ENCODE peak calls at places on chromosomes 6 and 20, in four cellular contexts. One of them, this sample, is unnamed.

GRCh38 chr6:74671558-74672025 is 534.3 kb downstream of the COL12A1 start:
- DNase-seq in esophagus squamous epithelium: no peak
- DNase-seq in heart left ventricle: no peak
- DNase-seq in stomach: no peak
- DNase-seq in this sample: no peak

GRCh38 chr6:21612067-21612745 is 18.7 kb downstream of the SOX4 start:
- DNase-seq in esophagus squamous epithelium: no peak
- DNase-seq in heart left ventricle: no peak
- DNase-seq in stomach: no peak
- DNase-seq in this sample: no peak

GRCh38 chr20:53040678-53041674 is 68.8 kb downstream of the TSHZ2 start:
- DNase-seq in esophagus squamous epithelium: no peak
- DNase-seq in heart left ventricle: peak; percentile 23
- DNase-seq in stomach: no peak
- DNase-seq in this sample: no peak

GRCh38 chr20:63533871-63534393 is 3.2 kb downstream of the PTK6 start:
- DNase-seq in esophagus squamous epithelium: no peak
- DNase-seq in heart left ventricle: peak; percentile 17
- DNase-seq in stomach: peak; percentile 94
- DNase-seq in this sample: peak; percentile 79

GRCh38 chr20:11585752-11586352 is 331.8 kb upstream of the BTBD3 start:
- DNase-seq in esophagus squamous epithelium: no peak
- DNase-seq in heart left ventricle: no peak
- DNase-seq in stomach: no peak
- DNase-seq in this sample: no peak

GRCh38 chr6:109241199-109241598 is 141.1 kb downstream of the CD164 start:
- DNase-seq in esophagus squamous epithelium: no peak
- DNase-seq in heart left ventricle: no peak
- DNase-seq in stomach: no peak
- DNase-seq in this sample: no peak

GRCh38 chr6:23445157-23445710 is 680.8 kb upstream of the NRSN1 start:
- DNase-seq in esophagus squamous epithelium: no peak
- DNase-seq in heart left ventricle: peak; percentile 47
- DNase-seq in stomach: no peak
- DNase-seq in this sample: no peak

GRCh38 chr6:29011276-29011734 is 6.2 kb upstream of the ZNF311 start:
- DNase-seq in esophagus squamous epithelium: no peak
- DNase-seq in heart left ventricle: peak; percentile 31
- DNase-seq in stomach: no peak
- DNase-seq in this sample: no peak

GRCh38 chr20:44431502-44432234 is 44.0 kb upstream of the TTPAL start:
- DNase-seq in esophagus squamous epithelium: no peak
- DNase-seq in heart left ventricle: no peak
- DNase-seq in stomach: no peak
- DNase-seq in this sample: no peak

GRCh38 chr6:129871220-129871619 is 10.1 kb upstream of the TMEM244 start:
- DNase-seq in esophagus squamous epithelium: no peak
- DNase-seq in heart left ventricle: no peak
- DNase-seq in stomach: no peak
- DNase-seq in this sample: no peak

GRCh38 chr6:74357329-74357728 is 661.3 kb downstream of the CD109 start:
- DNase-seq in esophagus squamous epithelium: no peak
- DNase-seq in heart left ventricle: no peak
- DNase-seq in stomach: no peak
- DNase-seq in this sample: no peak

GRCh38 chr6:52731719-52732118 is 31.6 kb downstream of the GSTA2 start:
- DNase-seq in esophagus squamous epithelium: no peak
- DNase-seq in heart left ventricle: no peak
- DNase-seq in stomach: no peak
- DNase-seq in this sample: no peak

GRCh38 chr6:162249907-162250642 is 477.5 kb downstream of the PRKN start:
- DNase-seq in esophagus squamous epithelium: no peak
- DNase-seq in heart left ventricle: no peak
- DNase-seq in stomach: no peak
- DNase-seq in this sample: no peak

GRCh38 chr20:39103732-39104131 is 141.6 kb downstream of the DHX35 start:
- DNase-seq in esophagus squamous epithelium: no peak
- DNase-seq in heart left ventricle: no peak
- DNase-seq in stomach: no peak
- DNase-seq in this sample: no peak

GRCh38 chr6:142457638-142458406 is 156.0 kb downstream of the ADGRG6 start:
- DNase-seq in esophagus squamous epithelium: no peak
- DNase-seq in heart left ventricle: no peak
- DNase-seq in stomach: no peak
- DNase-seq in this sample: no peak

GRCh38 chr6:142459267-142459666 is 157.5 kb downstream of the ADGRG6 start:
- DNase-seq in esophagus squamous epithelium: no peak
- DNase-seq in heart left ventricle: no peak
- DNase-seq in stomach: no peak
- DNase-seq in this sample: no peak

GRCh38 chr6:142463988-142464387 is 162.2 kb downstream of the ADGRG6 start:
- DNase-seq in esophagus squamous epithelium: no peak
- DNase-seq in heart left ventricle: no peak
- DNase-seq in stomach: no peak
- DNase-seq in this sample: no peak

GRCh38 chr6:142458857-142459256 is 157.1 kb downstream of the ADGRG6 start:
- DNase-seq in esophagus squamous epithelium: no peak
- DNase-seq in heart left ventricle: no peak
- DNase-seq in stomach: no peak
- DNase-seq in this sample: no peak

DNA sequence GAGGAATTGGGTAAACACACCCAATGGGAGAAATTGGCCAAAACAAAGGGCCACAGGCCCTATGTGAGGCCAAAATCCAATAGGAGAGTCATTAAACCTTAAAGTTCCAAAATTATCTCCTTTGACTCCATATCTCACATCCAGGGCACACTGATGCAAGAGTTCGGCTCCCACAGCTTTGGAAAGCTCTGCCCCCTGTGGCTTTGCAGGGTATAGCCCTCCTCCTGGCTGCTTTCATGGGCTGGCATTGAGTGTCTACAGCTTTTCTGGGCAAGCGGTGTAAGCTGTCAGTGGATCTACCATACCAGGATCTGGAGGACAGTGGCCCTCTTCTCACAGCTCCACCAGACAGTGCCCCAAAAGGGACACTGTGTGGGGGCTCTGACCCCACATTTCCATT is 160.5 kb downstream of the ADGRG6 start:
- DNase-seq in esophagus squamous epithelium: no peak
- DNase-seq in heart left ventricle: no peak
- DNase-seq in stomach: no peak
- DNase-seq in this sample: no peak
- TF ChIP-seq POLR2A in esophagus squamous epithelium: no peak
- TF ChIP-seq POLR2A in heart left ventricle: no peak
- TF ChIP-seq POLR2A in stomach: no peak
- TF ChIP-seq POLR2A in this sample: no peak

GRCh38 chr6:882084-882598 is 189.2 kb upstream of the EXOC2 start:
- DNase-seq in esophagus squamous epithelium: no peak
- DNase-seq in heart left ventricle: no peak
- DNase-seq in stomach: no peak
- DNase-seq in this sample: peak; percentile 85
- TF ChIP-seq POLR2A in esophagus squamous epithelium: no peak
- TF ChIP-seq POLR2A in heart left ventricle: no peak
- TF ChIP-seq POLR2A in stomach: no peak
- TF ChIP-seq POLR2A in this sample: no peak

GRCh38 chr6:89830385-89830809 is 717 bp downstream of the CASP8AP2 start:
- DNase-seq in esophagus squamous epithelium: no peak
- DNase-seq in heart left ventricle: no peak
- DNase-seq in stomach: no peak
- DNase-seq in this sample: no peak

GRCh38 chr6:89826029-89826528 is 3.6 kb upstream of the CASP8AP2 start:
- DNase-seq in esophagus squamous epithelium: no peak
- DNase-seq in heart left ventricle: no peak
- DNase-seq in stomach: no peak
- DNase-seq in this sample: no peak

GRCh38 chr6:89828988-89829590 is 591 bp upstream of the CASP8AP2 start:
- DNase-seq in esophagus squamous epithelium: no peak
- DNase-seq in heart left ventricle: no peak
- DNase-seq in stomach: no peak
- DNase-seq in this sample: peak; percentile 81

GRCh38 chr6:89834884-89835792 is 5.5 kb downstream of the CASP8AP2 start:
- DNase-seq in esophagus squamous epithelium: no peak
- DNase-seq in heart left ventricle: no peak
- DNase-seq in stomach: no peak
- DNase-seq in this sample: no peak

GRCh38 chr6:89829591-89830384 is at the start of gene CASP8AP2:
- DNase-seq in esophagus squamous epithelium: peak; percentile 86
- DNase-seq in heart left ventricle: peak; percentile 94
- DNase-seq in stomach: peak; percentile 95
- DNase-seq in this sample: peak; percentile 95
- TF ChIP-seq POLR2A in esophagus squamous epithelium: peak; percentile 70
- TF ChIP-seq POLR2A in heart left ventricle: no peak
- TF ChIP-seq POLR2A in stomach: no peak
- TF ChIP-seq POLR2A in this sample: no peak

GRCh38 chr20:48635361-48635760 is 192.4 kb downstream of the PREX1 start:
- DNase-seq in esophagus squamous epithelium: no peak
- DNase-seq in heart left ventricle: no peak
- DNase-seq in stomach: no peak
- DNase-seq in this sample: peak; percentile 66
- TF ChIP-seq POLR2A in esophagus squamous epithelium: no peak
- TF ChIP-seq POLR2A in heart left ventricle: no peak
- TF ChIP-seq POLR2A in stomach: no peak
- TF ChIP-seq POLR2A in this sample: no peak

GRCh38 chr20:35616465-35617396 is 1.1 kb downstream of the SPAG4 start:
- DNase-seq in esophagus squamous epithelium: peak; percentile 63
- DNase-seq in heart left ventricle: peak; percentile 98
- DNase-seq in stomach: peak; percentile 91
- DNase-seq in this sample: peak; percentile 96
- TF ChIP-seq POLR2A in esophagus squamous epithelium: no peak
- TF ChIP-seq POLR2A in heart left ventricle: no peak
- TF ChIP-seq POLR2A in stomach: no peak
- TF ChIP-seq POLR2A in this sample: no peak